ENCODE peak calls at places on chromosomes 12 and 14, in six cellular contexts. W is lung, X is iris pigment epithelial cell, R is tibial artery, Z is DMS53, K is GM10248. J is an unnamed sample.

GRCh38 chr14:92511472-92512247 is 1.9 kb upstream of the RIN3 start:
- DNase-seq in K (no peak), R (no peak), X (peak; percentile 91), W (peak; percentile 35), Z (peak; percentile 80), J (no peak)

GRCh38 chr14:47720281-47720680 is 44.9 kb upstream of the MDGA2 start:
- DNase-seq in Z (no peak), W (no peak), R (no peak), X (no peak), K (no peak), J (no peak)

GRCh38 chr14:20391505-20391904 is 21.8 kb downstream of the TEP1 start:
- DNase-seq in R (no peak), Z (no peak), W (no peak), K (no peak), X (no peak), J (no peak)

GRCh38 chr12:7864751-7865150 is 8.0 kb downstream of the SLC2A14 start:
- DNase-seq in Z (no peak), X (no peak), K (no peak), W (no peak), R (no peak), J (no peak)

GRCh38 chr14:54815016-54815415 is 87.6 kb downstream of the GCH1 start:
- DNase-seq in K (no peak), R (no peak), Z (no peak), W (peak; percentile 48), X (no peak), J (peak; percentile 69)

GRCh38 chr12:102960766-102961487 is 3.5 kb downstream of the ASCL1 start:
- DNase-seq in Z (peak; percentile 88), W (no peak), X (no peak), K (no peak), R (no peak), J (no peak)

GRCh38 chr14:37600880-37601741 is 5.7 kb downstream of the TTC6 start:
- DNase-seq in R (no peak), X (no peak), Z (no peak), K (no peak), W (no peak), J (no peak)

GRCh38 chr12:122057007-122057735 is 21.4 kb upstream of the MLXIP start:
- DNase-seq in W (no peak), K (no peak), R (no peak), Z (no peak), X (no peak), J (no peak)

GRCh38 chr14:92902726-92903125 is 20.2 kb upstream of the CHGA start:
- DNase-seq in R (no peak), Z (no peak), K (no peak), W (no peak), X (no peak), J (no peak)

GRCh38 chr14:106044949-106045596 is 518.7 kb downstream of the TMEM121 start:
- DNase-seq in X (peak; percentile 1), W (no peak), Z (peak; percentile 31), K (peak; percentile 65), R (no peak), J (peak; percentile 79)

GRCh38 chr12:45666452-45667215 is 62.9 kb upstream of the ARID2 start:
- DNase-seq in K (no peak), W (no peak), Z (no peak), X (no peak), R (no peak), J (no peak)

GRCh38 chr12:29559194-29559593 is 61.7 kb upstream of the OVCH1 start:
- DNase-seq in K (no peak), Z (no peak), W (no peak), R (no peak), X (no peak), J (no peak)

GRCh38 chr14:24259282-24260025 is 3.5 kb downstream of the TGM1 start:
- DNase-seq in K (no peak), W (peak; percentile 83), X (peak; percentile 30), Z (no peak), R (peak; percentile 54), J (no peak)

GRCh38 chr12:30462249-30462648 is 233.4 kb downstream of the IPO8 start:
- DNase-seq in Z (no peak), X (no peak), K (no peak), R (no peak), W (no peak), J (no peak)

GRCh38 chr12:15220961-15221885 is at the start of gene RERG:
- DNase-seq in Z (peak; percentile 95), R (peak; percentile 92), W (peak; percentile 70), K (peak; percentile 80), X (peak; percentile 77), J (peak; percentile 95)

GRCh38 chr14:31208546-31209424 is 1.2 kb upstream of the HECTD1 start:
- DNase-seq in W (no peak), K (no peak), X (no peak), Z (peak; percentile 68), R (no peak), J (no peak)

GRCh38 chr12:57694459-57695019 is 607 bp downstream of the OS9 start:
- DNase-seq in Z (peak; percentile 75), W (no peak), K (no peak), X (peak; percentile 14), R (no peak), J (no peak)

GRCh38 chr12:31589582-31589895 is 1.4 kb downstream of the DENND5B start:
- DNase-seq in Z (no peak), K (no peak), X (peak; percentile 55), W (no peak), R (no peak), J (no peak)

GRCh38 chr12:53174881-53175491 is 5.5 kb upstream of the ZNF740 start:
- DNase-seq in R (peak; percentile 40), Z (peak; percentile 93), X (peak; percentile 59), W (no peak), K (peak; percentile 24), J (peak; percentile 27)

GRCh38 chr14:62468946-62469345 is 576.3 kb downstream of the KCNH5 start:
- DNase-seq in Z (no peak), R (no peak), K (no peak), W (no peak), X (no peak), J (no peak)

GRCh38 chr14:65840118-65840751 is 427.7 kb downstream of the FUT8 start:
- DNase-seq in W (no peak), K (no peak), R (no peak), Z (peak; percentile 75), X (no peak), J (no peak)

GRCh38 chr12:5792350-5792749 is 152.7 kb downstream of the ANO2 start:
- DNase-seq in K (no peak), R (no peak), Z (no peak), W (no peak), X (no peak), J (no peak)

GRCh38 chr14:87002831-87003230 is 990.2 kb downstream of the GALC start:
- DNase-seq in X (no peak), Z (no peak), W (no peak), K (no peak), R (no peak), J (no peak)

GRCh38 chr14:99273025-99273723 is 1.2 kb upstream of the BCL11B start:
- DNase-seq in W (no peak), K (no peak), X (no peak), R (no peak), Z (peak; percentile 67), J (no peak)

GRCh38 chr12:56007148-56007891 is 10.2 kb downstream of the SUOX start:
- DNase-seq in K (peak; percentile 92), W (peak; percentile 88), R (peak; percentile 92), X (peak; percentile 79), Z (peak; percentile 95), J (peak; percentile 95)

GRCh38 chr14:73325630-73326299 is 88.5 kb downstream of the PAPLN start:
- DNase-seq in W (no peak), R (no peak), K (no peak), X (no peak), Z (no peak), J (no peak)

GRCh38 chr12:48004039-48004940 is at the start of gene COL2A1:
- DNase-seq in Z (peak; percentile 88), R (no peak), K (no peak), W (no peak), X (peak; percentile 7), J (no peak)

J was measured in aorta.